ENCODE peak calls at places on chromosomes 12 and 14, in six cellular contexts. One of them, this sample, is unnamed.

GRCh38 chr12:66984962-66985361 is 284.2 kb upstream of the CAND1 start:
- DNase-seq in body of pancreas: peak
- DNase-seq in transverse colon: no peak
- DNase-seq in A549: no peak
- DNase-seq in uterus: no peak
- DNase-seq in suprapubic skin: no peak
- DNase-seq in this sample: no peak

GRCh38 chr14:93115069-93115919 is 431 bp downstream of the ITPK1 start:
- DNase-seq in suprapubic skin: peak
- DNase-seq in A549: peak
- DNase-seq in transverse colon: peak
- DNase-seq in uterus: peak
- DNase-seq in body of pancreas: peak
- DNase-seq in this sample: peak

GRCh38 chr12:25583545-25583944 is 30.5 kb upstream of the LMNTD1 start:
- DNase-seq in body of pancreas: peak
- DNase-seq in A549: no peak
- DNase-seq in suprapubic skin: no peak
- DNase-seq in transverse colon: no peak
- DNase-seq in uterus: peak
- DNase-seq in this sample: no peak

GRCh38 chr12:111777345-111778045 is 10.8 kb downstream of the ALDH2 start:
- DNase-seq in suprapubic skin: no peak
- DNase-seq in A549: peak
- DNase-seq in body of pancreas: peak
- DNase-seq in uterus: no peak
- DNase-seq in transverse colon: peak
- DNase-seq in this sample: peak

GRCh38 chr12:105741786-105742566 is 396.8 kb downstream of the NUAK1 start:
- DNase-seq in A549: no peak
- DNase-seq in uterus: no peak
- DNase-seq in body of pancreas: no peak
- DNase-seq in suprapubic skin: no peak
- DNase-seq in transverse colon: no peak
- DNase-seq in this sample: no peak

GRCh38 chr12:11693626-11694025 is 44.2 kb downstream of the ETV6 start:
- DNase-seq in A549: no peak
- DNase-seq in transverse colon: no peak
- DNase-seq in body of pancreas: no peak
- DNase-seq in uterus: no peak
- DNase-seq in suprapubic skin: no peak
- DNase-seq in this sample: no peak

GRCh38 chr12:130396667-130397066 is 59.0 kb downstream of the PIWIL1 start:
- DNase-seq in suprapubic skin: no peak
- DNase-seq in body of pancreas: no peak
- DNase-seq in transverse colon: no peak
- DNase-seq in A549: no peak
- DNase-seq in uterus: no peak
- DNase-seq in this sample: no peak

GRCh38 chr14:91870001-91870400 is 2.7 kb upstream of the TC2N start:
- DNase-seq in transverse colon: peak
- DNase-seq in body of pancreas: peak
- DNase-seq in uterus: no peak
- DNase-seq in suprapubic skin: no peak
- DNase-seq in A549: no peak
- DNase-seq in this sample: no peak

GRCh38 chr12:118746960-118747359 is 234.4 kb upstream of the SRRM4 start:
- DNase-seq in transverse colon: no peak
- DNase-seq in A549: no peak
- DNase-seq in body of pancreas: no peak
- DNase-seq in uterus: no peak
- DNase-seq in suprapubic skin: no peak
- DNase-seq in this sample: no peak

GRCh38 chr14:78022059-78022458 is 148.1 kb upstream of the NRXN3 start:
- DNase-seq in transverse colon: peak
- DNase-seq in uterus: no peak
- DNase-seq in suprapubic skin: no peak
- DNase-seq in A549: peak
- DNase-seq in body of pancreas: peak
- DNase-seq in this sample: peak

GRCh38 chr14:25050494-25051170 is 685 bp upstream of the STXBP6 start:
- DNase-seq in body of pancreas: peak
- DNase-seq in transverse colon: no peak
- DNase-seq in A549: no peak
- DNase-seq in suprapubic skin: no peak
- DNase-seq in uterus: no peak
- DNase-seq in this sample: no peak

GRCh38 chr12:99722690-99723486 is 75.3 kb downstream of the GARIN6 start:
- DNase-seq in A549: no peak
- DNase-seq in suprapubic skin: no peak
- DNase-seq in body of pancreas: peak
- DNase-seq in transverse colon: no peak
- DNase-seq in uterus: no peak
- DNase-seq in this sample: no peak

GRCh38 chr14:86543531-86543930 is 1013.6 kb downstream of the FLRT2 start:
- DNase-seq in body of pancreas: no peak
- DNase-seq in uterus: no peak
- DNase-seq in transverse colon: no peak
- DNase-seq in A549: no peak
- DNase-seq in suprapubic skin: no peak
- DNase-seq in this sample: no peak

GRCh38 chr14:20400965-20401593 is 12.2 kb downstream of the TEP1 start:
- DNase-seq in suprapubic skin: no peak
- DNase-seq in A549: peak
- DNase-seq in transverse colon: no peak
- DNase-seq in body of pancreas: no peak
- DNase-seq in uterus: no peak
- DNase-seq in this sample: no peak

GRCh38 chr12:56581418-56582145 is 48.5 kb downstream of the BAZ2A start:
- DNase-seq in transverse colon: no peak
- DNase-seq in suprapubic skin: no peak
- DNase-seq in A549: no peak
- DNase-seq in body of pancreas: no peak
- DNase-seq in uterus: no peak
- DNase-seq in this sample: peak

GRCh38 chr12:21656931-21657335 is 709 bp downstream of the LDHB start:
- DNase-seq in A549: peak
- DNase-seq in transverse colon: peak
- DNase-seq in body of pancreas: peak
- DNase-seq in suprapubic skin: no peak
- DNase-seq in uterus: peak
- DNase-seq in this sample: peak

GRCh38 chr12:15634010-15634676 is 155.0 kb downstream of the EPS8 start:
- DNase-seq in uterus: no peak
- DNase-seq in body of pancreas: no peak
- DNase-seq in suprapubic skin: no peak
- DNase-seq in A549: no peak
- DNase-seq in transverse colon: no peak
- DNase-seq in this sample: peak

GRCh38 chr12:1805441-1806081 is 14.8 kb upstream of the LRTM2 start:
- DNase-seq in uterus: peak
- DNase-seq in suprapubic skin: peak
- DNase-seq in body of pancreas: no peak
- DNase-seq in A549: no peak
- DNase-seq in transverse colon: no peak
- DNase-seq in this sample: no peak

GRCh38 chr12:43057561-43057960 is 468.0 kb upstream of the PRICKLE1 start:
- DNase-seq in uterus: no peak
- DNase-seq in body of pancreas: no peak
- DNase-seq in transverse colon: no peak
- DNase-seq in A549: no peak
- DNase-seq in suprapubic skin: no peak
- DNase-seq in this sample: no peak

GRCh38 chr14:23009483-23009938 is 432 bp downstream of the C14orf93 start:
- DNase-seq in suprapubic skin: no peak
- DNase-seq in transverse colon: no peak
- DNase-seq in body of pancreas: no peak
- DNase-seq in A549: no peak
- DNase-seq in uterus: no peak
- DNase-seq in this sample: peak

GRCh38 chr12:88893801-88894200 is 313.5 kb upstream of the KITLG start:
- DNase-seq in suprapubic skin: no peak
- DNase-seq in uterus: no peak
- DNase-seq in transverse colon: no peak
- DNase-seq in body of pancreas: no peak
- DNase-seq in A549: no peak
- DNase-seq in this sample: no peak

GRCh38 chr14:96795443-96795842 is 1.7 kb upstream of the VRK1 start:
- DNase-seq in transverse colon: no peak
- DNase-seq in suprapubic skin: no peak
- DNase-seq in body of pancreas: no peak
- DNase-seq in A549: no peak
- DNase-seq in uterus: no peak
- DNase-seq in this sample: peak

GRCh38 chr14:96799489-96800056 is 2.4 kb downstream of the VRK1 start:
- DNase-seq in uterus: no peak
- DNase-seq in A549: no peak
- DNase-seq in transverse colon: no peak
- DNase-seq in suprapubic skin: no peak
- DNase-seq in body of pancreas: no peak
- DNase-seq in this sample: no peak

GRCh38 chr14:96796851-96797187 is 363 bp upstream of the VRK1 start:
- DNase-seq in body of pancreas: no peak
- DNase-seq in A549: no peak
- DNase-seq in uterus: no peak
- DNase-seq in suprapubic skin: no peak
- DNase-seq in transverse colon: no peak
- DNase-seq in this sample: no peak

GRCh38 chr14:96797943-96798349 is 764 bp downstream of the VRK1 start:
- DNase-seq in A549: peak
- DNase-seq in body of pancreas: no peak
- DNase-seq in uterus: no peak
- DNase-seq in suprapubic skin: no peak
- DNase-seq in transverse colon: no peak
- DNase-seq in this sample: peak

DNA sequence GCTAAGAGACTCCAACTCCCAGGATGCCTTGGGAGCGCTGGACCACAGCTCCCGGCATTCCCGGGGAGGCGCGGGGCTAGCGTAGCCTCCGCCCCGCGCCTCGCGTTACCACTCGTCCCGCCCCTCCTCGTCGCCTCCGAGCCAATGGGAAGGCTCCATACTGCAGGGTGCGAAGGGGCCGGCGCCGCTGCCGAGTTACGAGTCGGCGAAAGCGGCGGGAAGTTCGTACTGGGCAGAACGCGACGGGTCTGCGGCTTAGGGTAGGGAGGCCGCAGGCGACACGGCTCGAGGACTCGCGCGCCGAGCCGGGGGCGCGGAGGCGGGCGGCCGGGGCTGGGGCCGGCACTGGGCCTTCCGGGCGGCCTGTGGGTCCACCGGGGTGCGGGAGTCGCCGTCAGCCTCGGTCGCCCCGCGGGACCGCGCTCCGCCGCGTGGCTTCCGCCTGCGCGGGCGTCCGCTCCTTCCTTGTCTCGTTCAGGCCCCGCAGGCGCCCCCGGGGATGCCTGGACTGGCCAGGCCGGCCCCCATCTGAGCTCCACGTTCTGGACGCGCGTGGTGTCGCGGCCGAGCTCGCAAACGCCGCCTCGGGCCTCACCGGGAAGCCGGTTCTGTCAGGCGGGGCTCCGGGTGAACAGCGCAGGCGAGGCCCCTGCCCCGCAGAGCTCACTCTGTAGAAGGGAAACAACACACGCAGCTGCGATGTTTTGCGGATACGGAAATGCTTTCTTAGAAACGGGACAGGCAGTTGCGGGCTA is at the start of gene VRK1:
- DNase-seq in transverse colon: peak
- DNase-seq in uterus: peak
- DNase-seq in suprapubic skin: peak
- DNase-seq in A549: peak
- DNase-seq in body of pancreas: peak
- DNase-seq in this sample: peak
- TF ChIP-seq POLR2A in transverse colon: no peak
- TF ChIP-seq POLR2A in uterus: no peak
- TF ChIP-seq POLR2A in suprapubic skin: no peak
- TF ChIP-seq POLR2A in A549: peak
- TF ChIP-seq POLR2A in body of pancreas: no peak
- TF ChIP-seq POLR2A in this sample: peak

GRCh38 chr12:54932038-54932437 is 52.5 kb downstream of the TESPA1 start:
- DNase-seq in transverse colon: no peak
- DNase-seq in uterus: no peak
- DNase-seq in body of pancreas: no peak
- DNase-seq in suprapubic skin: no peak
- DNase-seq in A549: no peak
- DNase-seq in this sample: no peak

GRCh38 chr12:54925319-54925718 is 59.2 kb downstream of the TESPA1 start:
- DNase-seq in body of pancreas: no peak
- DNase-seq in A549: no peak
- DNase-seq in transverse colon: no peak
- DNase-seq in suprapubic skin: no peak
- DNase-seq in uterus: no peak
- DNase-seq in this sample: no peak

GRCh38 chr12:54929998-54930397 is 54.6 kb downstream of the TESPA1 start:
- DNase-seq in transverse colon: no peak
- DNase-seq in suprapubic skin: no peak
- DNase-seq in A549: no peak
- DNase-seq in body of pancreas: no peak
- DNase-seq in uterus: no peak
- DNase-seq in this sample: no peak

GRCh38 chr12:54926246-54926645 is 58.3 kb downstream of the TESPA1 start:
- DNase-seq in A549: no peak
- DNase-seq in suprapubic skin: no peak
- DNase-seq in body of pancreas: no peak
- DNase-seq in transverse colon: no peak
- DNase-seq in uterus: no peak
- DNase-seq in this sample: no peak
- TF ChIP-seq POLR2A in A549: no peak
- TF ChIP-seq POLR2A in suprapubic skin: no peak
- TF ChIP-seq POLR2A in body of pancreas: no peak
- TF ChIP-seq POLR2A in transverse colon: no peak
- TF ChIP-seq POLR2A in uterus: no peak
- TF ChIP-seq POLR2A in this sample: no peak

DNA sequence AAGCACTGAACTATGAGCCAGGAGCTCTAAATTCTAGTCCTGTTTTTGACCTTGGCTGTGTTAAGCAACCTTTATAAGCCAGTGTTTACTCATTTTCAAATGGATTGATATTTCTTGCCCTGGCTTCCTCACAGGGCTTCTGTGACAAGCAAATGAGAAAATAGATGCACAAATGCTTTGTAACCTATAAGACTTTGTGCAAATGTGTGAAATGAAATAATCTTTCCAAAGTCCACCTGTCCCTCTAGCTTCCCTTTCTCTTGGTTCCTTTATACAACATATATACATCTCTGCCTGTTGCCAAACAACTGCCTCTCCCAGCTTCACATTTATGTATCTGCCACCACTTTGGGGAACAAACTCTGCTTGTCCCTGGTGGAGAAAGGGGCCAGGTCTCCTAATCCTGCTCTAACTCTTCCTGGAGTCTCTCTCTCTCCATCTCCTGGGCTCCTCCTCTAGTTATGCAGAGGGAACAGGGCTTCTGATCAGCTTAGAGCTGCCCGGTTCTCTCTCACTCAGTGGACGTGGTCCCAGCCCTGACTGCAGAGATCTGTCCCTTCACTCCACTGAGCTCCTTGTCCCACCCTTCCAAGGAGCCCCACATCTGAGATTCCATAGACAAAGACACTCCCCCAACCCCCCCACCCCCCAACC is 15.8 kb upstream of the PLEKHG6 start:
- DNase-seq in body of pancreas: no peak
- DNase-seq in suprapubic skin: no peak
- DNase-seq in uterus: no peak
- DNase-seq in A549: no peak
- DNase-seq in transverse colon: peak
- DNase-seq in this sample: no peak
- TF ChIP-seq POLR2A in body of pancreas: no peak
- TF ChIP-seq POLR2A in suprapubic skin: no peak
- TF ChIP-seq POLR2A in uterus: no peak
- TF ChIP-seq POLR2A in A549: no peak
- TF ChIP-seq POLR2A in transverse colon: peak
- TF ChIP-seq POLR2A in this sample: no peak

GRCh38 chr12:53160673-53161072 is 19.8 kb upstream of the ZNF740 start:
- DNase-seq in uterus: no peak
- DNase-seq in A549: no peak
- DNase-seq in suprapubic skin: no peak
- DNase-seq in body of pancreas: no peak
- DNase-seq in transverse colon: no peak
- DNase-seq in this sample: no peak
- TF ChIP-seq POLR2A in uterus: no peak
- TF ChIP-seq POLR2A in A549: no peak
- TF ChIP-seq POLR2A in suprapubic skin: no peak
- TF ChIP-seq POLR2A in body of pancreas: no peak
- TF ChIP-seq POLR2A in transverse colon: no peak
- TF ChIP-seq POLR2A in this sample: no peak

This sample was measured in NB4.